ENCODE peak calls at places on chromosomes 1 and 21, in four cellular contexts. One of them, this sample, is unnamed.

GRCh38 chr1:78145105-78145580 is 99.4 kb downstream of the GIPC2 start:
- DNase-seq in prostate gland: peak
- DNase-seq in IMR-90: peak
- DNase-seq in breast epithelium: no peak
- DNase-seq in this sample: peak

GRCh38 chr1:217029311-217030157 is 306.3 kb upstream of the ESRRG start:
- DNase-seq in prostate gland: peak
- DNase-seq in IMR-90: peak
- DNase-seq in breast epithelium: no peak
- DNase-seq in this sample: peak

GRCh38 chr1:220217383-220217988 is 54.8 kb downstream of the RAB3GAP2 start:
- DNase-seq in breast epithelium: no peak
- DNase-seq in prostate gland: no peak
- DNase-seq in IMR-90: no peak
- DNase-seq in this sample: no peak

GRCh38 chr21:45019076-45019886 is 55.1 kb upstream of the ADARB1 start:
- DNase-seq in IMR-90: no peak
- DNase-seq in breast epithelium: no peak
- DNase-seq in prostate gland: no peak
- DNase-seq in this sample: no peak

GRCh38 chr1:195915826-195916225 is 692.4 kb downstream of the KCNT2 start:
- DNase-seq in breast epithelium: no peak
- DNase-seq in IMR-90: no peak
- DNase-seq in prostate gland: no peak
- DNase-seq in this sample: no peak

GRCh38 chr1:202038688-202039346 is 28.4 kb downstream of the ELF3 start:
- DNase-seq in breast epithelium: no peak
- DNase-seq in IMR-90: no peak
- DNase-seq in prostate gland: no peak
- DNase-seq in this sample: no peak

GRCh38 chr1:76040327-76040868 is 34.1 kb upstream of the ST6GALNAC3 start:
- DNase-seq in prostate gland: no peak
- DNase-seq in IMR-90: no peak
- DNase-seq in breast epithelium: no peak
- DNase-seq in this sample: peak

GRCh38 chr1:147618077-147618569 is 52.2 kb downstream of the ACP6 start:
- DNase-seq in prostate gland: no peak
- DNase-seq in breast epithelium: no peak
- DNase-seq in IMR-90: peak
- DNase-seq in this sample: no peak

GRCh38 chr1:160834945-160835565 is 27.6 kb downstream of the CD244 start:
- DNase-seq in prostate gland: peak
- DNase-seq in IMR-90: peak
- DNase-seq in breast epithelium: no peak
- DNase-seq in this sample: no peak

GRCh38 chr1:243596441-243597183 is 253.4 kb downstream of the AKT3 start:
- DNase-seq in prostate gland: no peak
- DNase-seq in IMR-90: peak
- DNase-seq in breast epithelium: no peak
- DNase-seq in this sample: no peak

GRCh38 chr1:207830788-207831187 is 78.9 kb downstream of the CD46 start:
- DNase-seq in IMR-90: no peak
- DNase-seq in breast epithelium: no peak
- DNase-seq in prostate gland: no peak
- DNase-seq in this sample: peak

GRCh38 chr1:38256072-38256471 is 209.5 kb upstream of the POU3F1 start:
- DNase-seq in IMR-90: no peak
- DNase-seq in breast epithelium: no peak
- DNase-seq in prostate gland: no peak
- DNase-seq in this sample: no peak

GRCh38 chr1:220810963-220811362 is 24.2 kb downstream of the MTARC1 start:
- DNase-seq in IMR-90: no peak
- DNase-seq in prostate gland: no peak
- DNase-seq in breast epithelium: no peak
- DNase-seq in this sample: no peak

GRCh38 chr1:243944429-243945160 is 94.6 kb upstream of the AKT3 start:
- DNase-seq in IMR-90: peak
- DNase-seq in prostate gland: no peak
- DNase-seq in breast epithelium: no peak
- DNase-seq in this sample: no peak

GRCh38 chr1:37989381-37989930 is 366 bp downstream of the SF3A3 start:
- DNase-seq in prostate gland: no peak
- DNase-seq in IMR-90: peak
- DNase-seq in breast epithelium: no peak
- DNase-seq in this sample: no peak

GRCh38 chr1:1358433-1359201 is at the start of gene MXRA8:
- DNase-seq in breast epithelium: no peak
- DNase-seq in IMR-90: peak
- DNase-seq in prostate gland: no peak
- DNase-seq in this sample: no peak

GRCh38 chr1:196180847-196181593 is 427.2 kb downstream of the KCNT2 start:
- DNase-seq in breast epithelium: no peak
- DNase-seq in IMR-90: peak
- DNase-seq in prostate gland: no peak
- DNase-seq in this sample: no peak

GRCh38 chr1:58809327-58810040 is 25.6 kb upstream of the JUN start:
- DNase-seq in prostate gland: no peak
- DNase-seq in breast epithelium: no peak
- DNase-seq in IMR-90: peak
- DNase-seq in this sample: no peak

GRCh38 chr1:65255088-65256050 is 54.0 kb upstream of the DNAJC6 start:
- DNase-seq in prostate gland: no peak
- DNase-seq in IMR-90: no peak
- DNase-seq in breast epithelium: no peak
- DNase-seq in this sample: no peak

GRCh38 chr21:42315296-42315891 is at the start of gene TFF3:
- DNase-seq in prostate gland: peak
- DNase-seq in breast epithelium: no peak
- DNase-seq in IMR-90: no peak
- DNase-seq in this sample: peak

GRCh38 chr1:228979325-228979699 is 244.0 kb downstream of the RHOU start:
- DNase-seq in breast epithelium: no peak
- DNase-seq in IMR-90: no peak
- DNase-seq in prostate gland: no peak
- DNase-seq in this sample: no peak

GRCh38 chr1:3030663-3031381 is 9.6 kb downstream of the ACTRT2 start:
- DNase-seq in IMR-90: no peak
- DNase-seq in breast epithelium: peak
- DNase-seq in prostate gland: no peak
- DNase-seq in this sample: no peak

GRCh38 chr1:5506634-5507033 is 485.6 kb downstream of the NPHP4 start:
- DNase-seq in IMR-90: no peak
- DNase-seq in prostate gland: no peak
- DNase-seq in breast epithelium: no peak
- DNase-seq in this sample: no peak
- H3K27ac ChIP-seq in IMR-90: no peak
- H3K27ac ChIP-seq in prostate gland: no peak
- H3K27ac ChIP-seq in breast epithelium: no peak
- H3K27ac ChIP-seq in this sample: no peak

GRCh38 chr1:226958300-226958699 is 18.2 kb downstream of the COQ8A start:
- DNase-seq in prostate gland: no peak
- DNase-seq in IMR-90: no peak
- DNase-seq in breast epithelium: no peak
- DNase-seq in this sample: no peak
- TF ChIP-seq CTCF in prostate gland: no peak
- TF ChIP-seq CTCF in IMR-90: no peak
- TF ChIP-seq CTCF in breast epithelium: no peak
- TF ChIP-seq CTCF in this sample: no peak

GRCh38 chr1:154558610-154559495 is at the start of gene UBE2Q1:
- DNase-seq in prostate gland: peak
- DNase-seq in breast epithelium: peak
- DNase-seq in IMR-90: peak
- DNase-seq in this sample: peak
- TF ChIP-seq POLR2A in prostate gland: peak
- TF ChIP-seq POLR2A in breast epithelium: peak
- TF ChIP-seq POLR2A in IMR-90: no peak
- TF ChIP-seq POLR2A in this sample: no peak

GRCh38 chr1:172938676-172939075 is 112.1 kb downstream of the TNFSF18 start:
- DNase-seq in breast epithelium: no peak
- DNase-seq in IMR-90: peak
- DNase-seq in prostate gland: no peak
- DNase-seq in this sample: no peak
- H3K27ac ChIP-seq in breast epithelium: no peak
- H3K27ac ChIP-seq in IMR-90: no peak
- H3K27ac ChIP-seq in prostate gland: no peak
- H3K27ac ChIP-seq in this sample: no peak

DNA sequence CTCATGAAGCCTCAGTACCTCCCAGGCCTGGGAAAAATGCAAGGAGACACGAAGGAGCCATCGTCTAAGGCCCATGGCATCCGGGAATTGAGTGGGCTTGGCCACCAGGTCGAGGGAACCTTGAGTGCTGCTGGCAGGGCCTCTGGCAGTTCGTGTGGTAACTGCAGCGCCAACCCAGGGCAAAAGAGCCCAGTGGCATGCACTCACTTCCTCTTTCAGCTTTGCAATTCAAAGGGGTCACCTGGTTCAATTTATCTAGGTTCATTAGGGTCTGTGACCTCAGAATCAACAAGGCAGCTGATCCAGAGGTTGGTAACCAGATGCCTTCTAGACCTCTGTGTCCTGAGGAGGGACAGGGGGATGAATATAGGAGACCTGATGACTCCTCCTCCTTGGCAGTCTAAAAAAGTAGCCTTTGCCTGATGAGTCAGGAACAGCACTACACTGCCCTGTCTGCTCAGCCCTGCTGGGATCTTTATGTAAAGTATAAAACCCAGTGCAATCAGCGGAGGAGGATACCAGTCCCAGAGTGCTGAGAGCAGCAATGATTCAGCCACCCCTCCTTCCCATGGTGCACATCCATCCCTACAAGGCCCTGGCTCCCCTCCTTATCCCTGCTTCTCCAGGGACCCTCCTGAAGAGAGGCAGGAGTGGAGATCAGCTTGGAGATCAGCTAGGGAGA is 11.1 kb upstream of the FMOD start:
- DNase-seq in prostate gland: no peak
- DNase-seq in IMR-90: peak
- DNase-seq in breast epithelium: no peak
- DNase-seq in this sample: no peak
- TF ChIP-seq CTCF in prostate gland: no peak
- TF ChIP-seq CTCF in IMR-90: no peak
- TF ChIP-seq CTCF in breast epithelium: no peak
- TF ChIP-seq CTCF in this sample: no peak

GRCh38 chr1:16155537-16156410 is at the start of gene EPHA2:
- DNase-seq in prostate gland: peak
- DNase-seq in breast epithelium: peak
- DNase-seq in IMR-90: peak
- DNase-seq in this sample: peak
- TF ChIP-seq POLR2A in prostate gland: peak
- TF ChIP-seq POLR2A in breast epithelium: peak
- TF ChIP-seq POLR2A in IMR-90: peak
- TF ChIP-seq POLR2A in this sample: peak

GRCh38 chr1:42145726-42146125 is 7.5 kb upstream of the GUCA2B start:
- DNase-seq in IMR-90: no peak
- DNase-seq in breast epithelium: no peak
- DNase-seq in prostate gland: no peak
- DNase-seq in this sample: no peak

GRCh38 chr1:42146916-42147320 is 6.3 kb upstream of the GUCA2B start:
- DNase-seq in breast epithelium: peak
- DNase-seq in IMR-90: peak
- DNase-seq in prostate gland: peak
- DNase-seq in this sample: peak

GRCh38 chr1:42144336-42145189 is 8.6 kb upstream of the GUCA2B start:
- DNase-seq in prostate gland: no peak
- DNase-seq in breast epithelium: no peak
- DNase-seq in IMR-90: no peak
- DNase-seq in this sample: peak

GRCh38 chr1:42145190-42145716 is 8.0 kb upstream of the GUCA2B start:
- DNase-seq in IMR-90: no peak
- DNase-seq in breast epithelium: no peak
- DNase-seq in prostate gland: no peak
- DNase-seq in this sample: peak

DNA sequence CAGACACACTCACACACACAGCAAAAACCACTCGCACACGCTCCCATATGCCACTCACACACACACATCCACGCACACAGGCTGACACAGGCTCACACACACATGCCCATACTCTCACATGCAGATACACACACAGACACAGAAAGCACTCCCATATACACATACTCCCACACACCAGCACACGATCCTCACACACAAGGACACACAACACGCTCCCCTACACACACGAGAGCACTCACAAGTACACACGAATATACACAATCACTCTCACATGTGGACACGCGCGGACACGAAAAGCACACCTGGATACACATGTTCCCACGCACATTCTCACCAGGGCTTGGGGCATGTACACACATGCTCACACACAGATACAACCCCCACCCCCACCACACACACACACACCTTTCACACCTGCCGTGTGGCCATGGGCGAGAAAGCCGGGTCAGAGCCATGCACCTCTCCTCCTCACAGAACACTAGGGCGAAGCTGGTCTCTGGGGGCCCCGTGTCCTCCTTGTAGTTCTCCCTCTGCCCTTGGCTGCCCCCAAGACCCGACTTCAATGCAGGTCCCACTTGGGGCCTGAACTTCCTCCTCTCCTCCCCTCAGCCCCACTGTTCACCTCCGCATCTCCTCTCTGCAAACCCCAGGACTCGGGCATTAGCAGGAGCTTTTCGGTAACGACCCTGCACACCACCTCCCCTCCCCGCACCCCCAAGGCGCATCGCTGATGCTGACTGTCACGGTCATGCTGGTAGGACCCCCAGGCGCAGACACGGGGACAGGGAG is 6.9 kb upstream of the GUCA2B start:
- DNase-seq in prostate gland: no peak
- DNase-seq in breast epithelium: no peak
- DNase-seq in IMR-90: no peak
- DNase-seq in this sample: no peak
- H3K27ac ChIP-seq in prostate gland: no peak
- H3K27ac ChIP-seq in breast epithelium: no peak
- H3K27ac ChIP-seq in IMR-90: no peak
- H3K27ac ChIP-seq in this sample: no peak

GRCh38 chr1:204621391-204621790 is 64.1 kb downstream of the LRRN2 start:
- DNase-seq in IMR-90: no peak
- DNase-seq in prostate gland: no peak
- DNase-seq in breast epithelium: no peak
- DNase-seq in this sample: no peak

GRCh38 chr1:204621996-204622395 is 63.5 kb downstream of the LRRN2 start:
- DNase-seq in prostate gland: no peak
- DNase-seq in IMR-90: no peak
- DNase-seq in breast epithelium: no peak
- DNase-seq in this sample: no peak

GRCh38 chr1:204617256-204618147 is 68.0 kb downstream of the LRRN2 start:
- DNase-seq in breast epithelium: no peak
- DNase-seq in IMR-90: no peak
- DNase-seq in prostate gland: no peak
- DNase-seq in this sample: no peak

GRCh38 chr1:204618148-204618760 is 67.3 kb downstream of the LRRN2 start:
- DNase-seq in IMR-90: no peak
- DNase-seq in breast epithelium: no peak
- DNase-seq in prostate gland: no peak
- DNase-seq in this sample: no peak

DNA sequence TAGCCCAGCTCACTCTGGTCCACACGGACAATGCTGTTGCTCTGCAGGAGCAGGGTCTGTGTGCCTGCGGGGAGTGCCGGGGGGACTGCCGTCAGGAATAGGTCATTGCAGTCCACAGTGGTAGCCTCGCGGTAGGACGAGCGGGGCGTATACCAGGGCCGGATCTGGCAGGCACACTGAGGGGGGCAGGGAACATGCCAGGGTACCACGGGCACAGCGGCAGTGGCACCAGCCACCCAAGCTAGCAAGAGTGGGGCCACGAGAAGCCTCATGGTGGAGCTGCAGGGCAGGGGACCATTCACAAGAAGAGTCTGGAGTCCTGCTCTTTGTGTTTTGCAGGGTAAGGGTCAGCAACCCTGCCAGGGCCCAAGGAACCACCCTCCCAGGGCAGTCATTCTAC is 65.8 kb downstream of the LRRN2 start:
- DNase-seq in IMR-90: no peak
- DNase-seq in prostate gland: no peak
- DNase-seq in breast epithelium: no peak
- DNase-seq in this sample: no peak
- TF ChIP-seq CTCF in IMR-90: no peak
- TF ChIP-seq CTCF in prostate gland: no peak
- TF ChIP-seq CTCF in breast epithelium: no peak
- TF ChIP-seq CTCF in this sample: no peak